ENCODE peak calls at places on chromosome 2, in nine cellular contexts. One of them, this sample, is unnamed.
A peak's percentile ranks its signal among the peaks of the same experiment; 100 is the strongest.

GRCh38 chr2:152743004-152743403 is 24.6 kb downstream of the ARL6IP6 start:
- DNase-seq in Daoy: no peak
- DNase-seq in COR-L47: no peak
- DNase-seq in brain microvascular endothelial cell: no peak
- DNase-seq in heart right ventricle: no peak
- DNase-seq in glutamatergic neuron: no peak
- DNase-seq in RWPE1: peak; percentile 30
- DNase-seq in stimulated activated CD8-positive, alpha-beta memory T cell treated with anti-CD3 and anti-CD28 coated beads, Interleukin-7, amount 100 ng/mL, for 24 hours: no peak
- DNase-seq in tibial nerve: no peak
- DNase-seq in this sample: no peak

GRCh38 chr2:28435796-28436425 is 43.3 kb downstream of the FOSL2 start:
- DNase-seq in glutamatergic neuron: no peak
- DNase-seq in RWPE1: no peak
- DNase-seq in stimulated activated CD8-positive, alpha-beta memory T cell treated with anti-CD3 and anti-CD28 coated beads, Interleukin-7, amount 100 ng/mL, for 24 hours: no peak
- DNase-seq in Daoy: no peak
- DNase-seq in brain microvascular endothelial cell: no peak
- DNase-seq in heart right ventricle: no peak
- DNase-seq in COR-L47: no peak
- DNase-seq in tibial nerve: no peak
- DNase-seq in this sample: no peak

GRCh38 chr2:159093496-159093895 is 125.1 kb downstream of the TANC1 start:
- DNase-seq in tibial nerve: no peak
- DNase-seq in glutamatergic neuron: no peak
- DNase-seq in RWPE1: no peak
- DNase-seq in stimulated activated CD8-positive, alpha-beta memory T cell treated with anti-CD3 and anti-CD28 coated beads, Interleukin-7, amount 100 ng/mL, for 24 hours: no peak
- DNase-seq in brain microvascular endothelial cell: no peak
- DNase-seq in COR-L47: no peak
- DNase-seq in heart right ventricle: no peak
- DNase-seq in Daoy: no peak
- DNase-seq in this sample: no peak

GRCh38 chr2:170843656-170844055 is 27.0 kb downstream of the GAD1 start:
- DNase-seq in tibial nerve: no peak
- DNase-seq in RWPE1: peak; percentile 47
- DNase-seq in Daoy: peak; percentile 81
- DNase-seq in stimulated activated CD8-positive, alpha-beta memory T cell treated with anti-CD3 and anti-CD28 coated beads, Interleukin-7, amount 100 ng/mL, for 24 hours: no peak
- DNase-seq in heart right ventricle: no peak
- DNase-seq in COR-L47: no peak
- DNase-seq in glutamatergic neuron: no peak
- DNase-seq in brain microvascular endothelial cell: peak; percentile 39
- DNase-seq in this sample: no peak

GRCh38 chr2:41167014-41167413 is 715.1 kb upstream of the SLC8A1 start:
- DNase-seq in RWPE1: no peak
- DNase-seq in Daoy: no peak
- DNase-seq in tibial nerve: no peak
- DNase-seq in COR-L47: no peak
- DNase-seq in brain microvascular endothelial cell: no peak
- DNase-seq in heart right ventricle: no peak
- DNase-seq in stimulated activated CD8-positive, alpha-beta memory T cell treated with anti-CD3 and anti-CD28 coated beads, Interleukin-7, amount 100 ng/mL, for 24 hours: no peak
- DNase-seq in glutamatergic neuron: no peak
- DNase-seq in this sample: no peak

GRCh38 chr2:103002954-103003353 is 241.1 kb downstream of the TMEM182 start:
- DNase-seq in RWPE1: no peak
- DNase-seq in heart right ventricle: no peak
- DNase-seq in glutamatergic neuron: no peak
- DNase-seq in COR-L47: no peak
- DNase-seq in stimulated activated CD8-positive, alpha-beta memory T cell treated with anti-CD3 and anti-CD28 coated beads, Interleukin-7, amount 100 ng/mL, for 24 hours: no peak
- DNase-seq in tibial nerve: no peak
- DNase-seq in Daoy: no peak
- DNase-seq in brain microvascular endothelial cell: no peak
- DNase-seq in this sample: no peak

GRCh38 chr2:68320118-68320641 is 431 bp upstream of the CNRIP1 start:
- DNase-seq in Daoy: peak; percentile 25
- DNase-seq in glutamatergic neuron: peak; percentile 23
- DNase-seq in heart right ventricle: no peak
- DNase-seq in COR-L47: peak; percentile 69
- DNase-seq in tibial nerve: peak; percentile 18
- DNase-seq in RWPE1: peak; percentile 48
- DNase-seq in brain microvascular endothelial cell: no peak
- DNase-seq in stimulated activated CD8-positive, alpha-beta memory T cell treated with anti-CD3 and anti-CD28 coated beads, Interleukin-7, amount 100 ng/mL, for 24 hours: no peak
- DNase-seq in this sample: peak; percentile 28

GRCh38 chr2:126850951-126851350 is 47.7 kb upstream of the TEX51 start:
- DNase-seq in COR-L47: no peak
- DNase-seq in RWPE1: no peak
- DNase-seq in glutamatergic neuron: no peak
- DNase-seq in stimulated activated CD8-positive, alpha-beta memory T cell treated with anti-CD3 and anti-CD28 coated beads, Interleukin-7, amount 100 ng/mL, for 24 hours: no peak
- DNase-seq in heart right ventricle: no peak
- DNase-seq in brain microvascular endothelial cell: no peak
- DNase-seq in Daoy: no peak
- DNase-seq in tibial nerve: no peak
- DNase-seq in this sample: no peak

GRCh38 chr2:221779614-221780067 is 207.5 kb upstream of the EPHA4 start:
- DNase-seq in stimulated activated CD8-positive, alpha-beta memory T cell treated with anti-CD3 and anti-CD28 coated beads, Interleukin-7, amount 100 ng/mL, for 24 hours: no peak
- DNase-seq in COR-L47: no peak
- DNase-seq in tibial nerve: no peak
- DNase-seq in RWPE1: no peak
- DNase-seq in heart right ventricle: no peak
- DNase-seq in brain microvascular endothelial cell: peak; percentile 0
- DNase-seq in Daoy: no peak
- DNase-seq in glutamatergic neuron: no peak
- DNase-seq in this sample: peak; percentile 27

GRCh38 chr2:146135245-146135644 is 1615.3 kb upstream of the ZEB2 start:
- DNase-seq in RWPE1: no peak
- DNase-seq in stimulated activated CD8-positive, alpha-beta memory T cell treated with anti-CD3 and anti-CD28 coated beads, Interleukin-7, amount 100 ng/mL, for 24 hours: no peak
- DNase-seq in tibial nerve: no peak
- DNase-seq in glutamatergic neuron: no peak
- DNase-seq in COR-L47: no peak
- DNase-seq in heart right ventricle: no peak
- DNase-seq in Daoy: no peak
- DNase-seq in brain microvascular endothelial cell: no peak
- DNase-seq in this sample: no peak

GRCh38 chr2:218879881-218880748 is 537 bp upstream of the WNT10A start:
- DNase-seq in brain microvascular endothelial cell: no peak
- DNase-seq in glutamatergic neuron: no peak
- DNase-seq in Daoy: no peak
- DNase-seq in heart right ventricle: no peak
- DNase-seq in COR-L47: peak; percentile 88
- DNase-seq in stimulated activated CD8-positive, alpha-beta memory T cell treated with anti-CD3 and anti-CD28 coated beads, Interleukin-7, amount 100 ng/mL, for 24 hours: no peak
- DNase-seq in RWPE1: peak; percentile 28
- DNase-seq in tibial nerve: no peak
- DNase-seq in this sample: no peak

GRCh38 chr2:226953826-226954225 is 118.0 kb downstream of the RHBDD1 start:
- DNase-seq in stimulated activated CD8-positive, alpha-beta memory T cell treated with anti-CD3 and anti-CD28 coated beads, Interleukin-7, amount 100 ng/mL, for 24 hours: no peak
- DNase-seq in Daoy: no peak
- DNase-seq in tibial nerve: no peak
- DNase-seq in COR-L47: no peak
- DNase-seq in RWPE1: no peak
- DNase-seq in heart right ventricle: no peak
- DNase-seq in glutamatergic neuron: no peak
- DNase-seq in brain microvascular endothelial cell: no peak
- DNase-seq in this sample: no peak

GRCh38 chr2:147502895-147503294 is 341.9 kb upstream of the ACVR2A start:
- DNase-seq in stimulated activated CD8-positive, alpha-beta memory T cell treated with anti-CD3 and anti-CD28 coated beads, Interleukin-7, amount 100 ng/mL, for 24 hours: no peak
- DNase-seq in brain microvascular endothelial cell: no peak
- DNase-seq in heart right ventricle: no peak
- DNase-seq in COR-L47: no peak
- DNase-seq in Daoy: no peak
- DNase-seq in RWPE1: no peak
- DNase-seq in glutamatergic neuron: no peak
- DNase-seq in tibial nerve: no peak
- DNase-seq in this sample: no peak

This sample was measured in uterus.